ENCODE peak calls at places on chromosomes 7 and 10, in four cellular contexts. One of them, this sample, is unnamed.
A peak's percentile ranks its signal among the peaks of the same experiment; 100 is the strongest.

GRCh38 chr10:71606721-71607430 is 112.7 kb downstream of the C10orf105 start:
- DNase-seq in H1: no peak
- DNase-seq in endothelial cell of umbilical vein: no peak
- DNase-seq in A673: no peak
- DNase-seq in this sample: no peak

GRCh38 chr10:22554481-22555182 is 159.7 kb downstream of the PIP4K2A start:
- DNase-seq in endothelial cell of umbilical vein: no peak
- DNase-seq in A673: no peak
- DNase-seq in H1: no peak
- DNase-seq in this sample: peak; percentile 93

GRCh38 chr7:34850681-34851080 is 186.6 kb downstream of the DPY19L1 start:
- DNase-seq in endothelial cell of umbilical vein: peak; percentile 40
- DNase-seq in A673: no peak
- DNase-seq in H1: no peak
- DNase-seq in this sample: peak; percentile 6

GRCh38 chr10:17062009-17062408 is 67.6 kb downstream of the CUBN start:
- DNase-seq in A673: peak; percentile 78
- DNase-seq in endothelial cell of umbilical vein: peak; percentile 82
- DNase-seq in H1: no peak
- DNase-seq in this sample: peak; percentile 89

GRCh38 chr7:85528581-85528980 is 341.7 kb upstream of the SEMA3D start:
- DNase-seq in endothelial cell of umbilical vein: no peak
- DNase-seq in H1: no peak
- DNase-seq in A673: no peak
- DNase-seq in this sample: peak; percentile 70

GRCh38 chr7:54904130-54904529 is 114.7 kb upstream of the EGFR start:
- DNase-seq in endothelial cell of umbilical vein: no peak
- DNase-seq in H1: no peak
- DNase-seq in A673: no peak
- DNase-seq in this sample: peak; percentile 93

GRCh38 chr10:78861456-78862327 is 207.1 kb upstream of the ZMIZ1 start:
- DNase-seq in endothelial cell of umbilical vein: no peak
- DNase-seq in A673: no peak
- DNase-seq in H1: peak; percentile 27
- DNase-seq in this sample: no peak

GRCh38 chr7:82445226-82445625 is 1.6 kb upstream of the CACNA2D1 start:
- DNase-seq in endothelial cell of umbilical vein: no peak
- DNase-seq in H1: no peak
- DNase-seq in A673: no peak
- DNase-seq in this sample: no peak

GRCh38 chr10:68301790-68302502 is 29.9 kb upstream of the HNRNPH3 start:
- DNase-seq in endothelial cell of umbilical vein: peak; percentile 63
- DNase-seq in H1: no peak
- DNase-seq in A673: peak; percentile 78
- DNase-seq in this sample: peak; percentile 76

GRCh38 chr10:113704637-113705343 is 25.1 kb downstream of the CASP7 start:
- DNase-seq in H1: no peak
- DNase-seq in A673: peak; percentile 80
- DNase-seq in endothelial cell of umbilical vein: peak; percentile 50
- DNase-seq in this sample: peak; percentile 68

GRCh38 chr7:73520673-73521635 is 1.1 kb downstream of the BAZ1B start:
- DNase-seq in H1: no peak
- DNase-seq in endothelial cell of umbilical vein: peak; percentile 40
- DNase-seq in A673: peak; percentile 45
- DNase-seq in this sample: peak; percentile 28

GRCh38 chr10:71878327-71879034 is 27.4 kb upstream of the PSAP start:
- DNase-seq in A673: no peak
- DNase-seq in H1: no peak
- DNase-seq in endothelial cell of umbilical vein: no peak
- DNase-seq in this sample: no peak

DNA sequence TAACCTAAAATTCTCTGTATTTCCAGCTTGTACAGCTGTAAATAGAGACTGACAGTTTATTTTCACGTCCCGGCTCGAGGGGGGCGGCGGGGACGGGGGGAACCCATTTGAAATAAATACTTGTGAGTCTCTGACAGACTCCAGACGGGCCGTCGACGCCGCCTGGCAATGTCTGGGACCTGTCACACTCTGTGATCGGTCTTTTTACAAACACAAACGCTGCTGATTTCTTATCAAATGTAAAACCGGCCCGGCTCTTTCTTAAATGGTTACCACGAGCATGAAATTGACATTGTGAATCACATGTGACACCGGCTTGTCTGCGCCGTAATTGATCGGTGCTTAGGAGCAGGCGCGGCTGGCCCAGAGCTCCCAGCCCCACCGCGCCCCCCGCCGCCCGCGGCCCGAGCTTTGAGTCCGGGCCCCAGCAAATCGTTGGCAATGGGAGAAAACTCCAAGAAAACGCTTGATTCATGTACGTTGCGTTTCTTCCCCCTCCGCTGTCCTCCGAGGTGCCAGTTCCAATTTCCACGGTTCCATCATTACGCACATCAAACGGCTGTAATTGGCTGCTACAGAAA is 57.1 kb downstream of the UNCX start:
- DNase-seq in H1: peak; percentile 64
- DNase-seq in endothelial cell of umbilical vein: peak; percentile 3
- DNase-seq in A673: no peak
- DNase-seq in this sample: no peak
- TF ChIP-seq EZH2 in H1: peak; percentile 54
- TF ChIP-seq EZH2 in endothelial cell of umbilical vein: peak; percentile 69
- TF ChIP-seq EZH2 in A673: no peak
- TF ChIP-seq EZH2 in this sample: no peak

DNA sequence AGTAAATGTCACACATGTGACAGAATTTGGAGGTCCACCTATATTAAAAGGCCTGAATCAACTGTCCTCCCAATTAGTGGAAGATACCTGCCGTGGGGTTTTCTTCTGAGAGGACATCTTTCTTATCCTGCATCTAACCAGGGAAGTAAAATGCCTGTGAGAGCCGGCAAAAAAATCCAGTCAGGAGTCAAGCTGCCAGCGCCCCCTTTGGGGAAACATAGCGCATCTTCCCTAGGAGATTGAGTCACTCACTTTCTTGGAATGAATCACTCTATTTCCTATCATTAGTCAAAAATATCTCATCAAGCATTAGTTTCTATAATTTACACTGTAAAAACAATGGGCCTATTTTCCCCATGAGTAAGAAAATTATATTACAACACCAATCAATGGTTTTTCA is 66.4 kb upstream of the ANK3 start:
- DNase-seq in H1: peak; percentile 68
- DNase-seq in A673: no peak
- DNase-seq in endothelial cell of umbilical vein: no peak
- DNase-seq in this sample: no peak
- TF ChIP-seq CTCF in H1: peak; percentile 54
- TF ChIP-seq CTCF in A673: peak; percentile 15
- TF ChIP-seq CTCF in endothelial cell of umbilical vein: no peak
- TF ChIP-seq CTCF in this sample: no peak

DNA sequence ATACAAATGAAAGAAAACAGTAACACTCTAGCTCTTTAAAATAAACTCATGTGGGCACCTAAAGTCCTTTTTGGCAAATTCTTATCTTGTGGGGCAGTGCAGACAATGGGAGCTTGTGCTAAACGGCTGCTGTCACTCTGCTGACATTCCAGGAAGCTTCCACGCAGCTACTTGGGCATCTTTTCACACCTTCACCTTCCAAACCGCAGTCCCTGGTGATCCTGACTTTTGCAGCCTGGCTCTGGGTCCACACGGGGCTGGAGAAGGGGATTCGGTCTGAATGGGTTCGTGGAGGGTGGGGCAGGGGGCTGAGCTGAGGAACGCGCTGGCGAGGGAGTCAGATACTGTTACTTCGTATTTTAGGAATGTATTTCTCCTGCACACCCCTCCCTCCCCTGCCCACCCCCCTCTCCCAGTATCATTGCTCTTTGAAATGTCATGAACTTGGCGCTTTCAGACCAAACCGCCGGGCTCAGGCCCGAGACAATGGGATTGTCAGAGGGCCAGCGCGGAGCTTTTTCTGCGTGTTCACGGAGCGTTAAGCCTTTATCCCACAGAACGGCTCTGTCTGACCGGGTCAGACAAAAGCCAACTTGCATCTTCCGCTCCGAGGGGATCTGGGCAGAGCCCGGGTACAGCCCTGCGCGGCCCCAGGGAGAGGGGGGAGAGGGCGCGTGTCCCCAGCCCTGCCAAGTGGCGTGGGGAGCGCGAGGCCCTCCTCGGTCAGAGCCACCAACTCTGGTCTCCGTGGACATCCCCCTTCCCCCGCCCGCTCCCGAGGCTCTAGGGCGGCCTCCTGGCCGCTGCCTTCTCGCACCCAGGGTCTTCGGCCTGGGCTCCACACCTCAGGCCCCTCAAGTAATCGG is 76.7 kb upstream of the EN2 start:
- DNase-seq in H1: peak; percentile 57
- DNase-seq in endothelial cell of umbilical vein: no peak
- DNase-seq in A673: no peak
- DNase-seq in this sample: no peak
- TF ChIP-seq EZH2 in H1: peak; percentile 69
- TF ChIP-seq EZH2 in endothelial cell of umbilical vein: peak; percentile 89
- TF ChIP-seq EZH2 in A673: peak; percentile 79
- TF ChIP-seq EZH2 in this sample: peak; percentile 69

DNA sequence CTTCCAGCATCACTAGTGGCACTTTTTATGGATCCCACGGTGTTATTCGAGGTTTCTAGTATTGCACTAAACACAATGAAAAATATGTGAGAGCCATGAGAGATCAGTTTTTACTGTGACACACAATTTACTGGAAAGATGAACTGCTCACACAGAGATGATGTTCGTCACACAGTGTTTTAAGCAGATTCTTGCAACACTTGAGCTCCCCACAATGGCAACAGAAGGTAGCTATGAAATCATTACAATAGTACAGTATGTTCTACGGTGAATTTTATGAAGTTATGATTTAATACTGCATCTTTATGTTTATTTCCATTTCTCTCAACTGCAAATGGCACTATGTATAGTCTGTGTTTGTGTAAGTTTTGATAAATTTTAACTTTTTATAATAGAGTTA is 27.4 kb upstream of the ENTPD1 start:
- DNase-seq in A673: no peak
- DNase-seq in H1: no peak
- DNase-seq in endothelial cell of umbilical vein: peak; percentile 54
- DNase-seq in this sample: no peak
- TF ChIP-seq CTCF in A673: no peak
- TF ChIP-seq CTCF in H1: no peak
- TF ChIP-seq CTCF in endothelial cell of umbilical vein: no peak
- TF ChIP-seq CTCF in this sample: no peak

GRCh38 chr10:36679554-36679953 is 445.8 kb upstream of the ANKRD30A start:
- DNase-seq in H1: no peak
- DNase-seq in endothelial cell of umbilical vein: no peak
- DNase-seq in A673: no peak
- DNase-seq in this sample: no peak

GRCh38 chr10:36676321-36677169 is 448.9 kb upstream of the ANKRD30A start:
- DNase-seq in H1: no peak
- DNase-seq in A673: peak; percentile 77
- DNase-seq in endothelial cell of umbilical vein: no peak
- DNase-seq in this sample: peak; percentile 26

GRCh38 chr10:36677170-36677768 is 448.1 kb upstream of the ANKRD30A start:
- DNase-seq in endothelial cell of umbilical vein: no peak
- DNase-seq in H1: no peak
- DNase-seq in A673: no peak
- DNase-seq in this sample: peak; percentile 18

GRCh38 chr10:36683421-36683820 is 442.0 kb upstream of the ANKRD30A start:
- DNase-seq in A673: no peak
- DNase-seq in H1: no peak
- DNase-seq in endothelial cell of umbilical vein: no peak
- DNase-seq in this sample: no peak

DNA sequence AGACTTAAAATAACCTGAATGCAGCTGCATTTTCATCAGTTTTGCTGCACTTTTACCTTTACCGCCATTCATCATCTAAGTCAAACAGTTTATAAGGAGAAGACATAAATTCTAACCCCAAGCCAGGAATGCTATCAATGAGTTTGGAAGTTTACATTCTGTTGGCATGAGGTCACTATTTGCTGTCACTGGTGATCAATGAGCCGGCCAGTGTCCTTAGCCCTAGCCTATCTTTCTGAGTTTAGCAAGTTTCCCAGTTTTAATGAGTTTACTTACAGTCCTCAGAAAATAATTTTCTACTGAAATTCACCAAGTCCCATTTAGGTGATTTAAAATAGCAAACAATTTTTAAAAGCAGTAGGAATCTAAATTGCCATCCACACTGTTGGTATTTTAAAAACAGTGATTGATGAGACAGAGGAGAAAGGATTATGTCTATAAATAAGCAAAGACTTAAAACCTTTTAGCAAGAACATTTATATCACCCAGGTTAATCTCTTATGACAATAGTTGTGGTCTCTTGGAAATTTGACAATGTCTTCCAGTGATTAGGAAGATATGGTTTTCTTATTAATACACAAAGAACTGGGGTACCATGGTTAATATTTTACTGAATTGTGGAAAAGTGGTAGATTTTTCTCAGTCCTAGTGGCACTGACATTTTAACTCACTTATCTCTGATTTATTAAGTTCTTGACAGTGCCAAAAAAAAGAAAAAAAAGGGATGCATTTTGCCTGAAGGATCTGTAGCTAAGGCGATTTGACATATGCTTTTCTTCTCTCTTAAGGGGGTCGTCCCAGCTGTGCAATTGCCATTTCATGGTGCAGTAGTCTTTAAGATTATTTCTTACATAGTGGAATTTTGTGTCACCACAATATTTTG is 443.4 kb upstream of the ANKRD30A start:
- DNase-seq in endothelial cell of umbilical vein: no peak
- DNase-seq in A673: peak; percentile 15
- DNase-seq in H1: no peak
- DNase-seq in this sample: peak; percentile 68
- TF ChIP-seq EZH2 in endothelial cell of umbilical vein: no peak
- TF ChIP-seq EZH2 in A673: no peak
- TF ChIP-seq EZH2 in H1: no peak
- TF ChIP-seq EZH2 in this sample: no peak

GRCh38 chr7:50335795-50336754 is 31.6 kb downstream of the IKZF1 start:
- DNase-seq in endothelial cell of umbilical vein: no peak
- DNase-seq in A673: peak; percentile 22
- DNase-seq in H1: no peak
- DNase-seq in this sample: no peak
- TF ChIP-seq CTCF in endothelial cell of umbilical vein: no peak
- TF ChIP-seq CTCF in A673: no peak
- TF ChIP-seq CTCF in H1: peak; percentile 5
- TF ChIP-seq CTCF in this sample: no peak